ENCODE peak calls at places on chromosomes 5 and 9, in five cellular contexts. One of them, this sample, is unnamed.
A peak's percentile ranks its signal among the peaks of the same experiment; 100 is the strongest.

GRCh38 chr9:83154087-83154736 is 91.3 kb upstream of the RASEF start:
- DNase-seq in endothelial cell of umbilical vein: no peak
- DNase-seq in transverse colon: no peak
- DNase-seq in HL-60: no peak
- DNase-seq in H1: no peak
- DNase-seq in this sample: no peak

GRCh38 chr9:115046199-115046598 is 71.8 kb downstream of the TNC start:
- DNase-seq in endothelial cell of umbilical vein: no peak
- DNase-seq in HL-60: no peak
- DNase-seq in H1: no peak
- DNase-seq in transverse colon: no peak
- DNase-seq in this sample: no peak

GRCh38 chr9:21817176-21817575 is 14.7 kb downstream of the MTAP start:
- DNase-seq in HL-60: no peak
- DNase-seq in transverse colon: no peak
- DNase-seq in H1: no peak
- DNase-seq in endothelial cell of umbilical vein: no peak
- DNase-seq in this sample: no peak

GRCh38 chr5:96628406-96628805 is 33.8 kb upstream of the CAST start:
- DNase-seq in endothelial cell of umbilical vein: no peak
- DNase-seq in HL-60: no peak
- DNase-seq in H1: no peak
- DNase-seq in transverse colon: no peak
- DNase-seq in this sample: no peak

GRCh38 chr5:21615195-21615765 is 1237.9 kb downstream of the CDH12 start:
- DNase-seq in H1: no peak
- DNase-seq in transverse colon: no peak
- DNase-seq in HL-60: no peak
- DNase-seq in endothelial cell of umbilical vein: no peak
- DNase-seq in this sample: no peak

GRCh38 chr5:172885594-172886340 is 51.7 kb downstream of the ERGIC1 start:
- DNase-seq in transverse colon: no peak
- DNase-seq in H1: no peak
- DNase-seq in endothelial cell of umbilical vein: no peak
- DNase-seq in HL-60: no peak
- DNase-seq in this sample: no peak

GRCh38 chr5:93519737-93520136 is 61.3 kb downstream of the NR2F1-AS1 start:
- DNase-seq in transverse colon: no peak
- DNase-seq in H1: no peak
- DNase-seq in endothelial cell of umbilical vein: peak; percentile 32
- DNase-seq in HL-60: no peak
- DNase-seq in this sample: no peak

GRCh38 chr9:135329571-135330306 is 149.8 kb upstream of the PPP1R26 start:
- DNase-seq in transverse colon: no peak
- DNase-seq in endothelial cell of umbilical vein: no peak
- DNase-seq in H1: peak; percentile 64
- DNase-seq in HL-60: no peak
- DNase-seq in this sample: no peak

GRCh38 chr9:95077053-95077765 is 240.3 kb downstream of the FANCC start:
- DNase-seq in H1: no peak
- DNase-seq in endothelial cell of umbilical vein: no peak
- DNase-seq in transverse colon: no peak
- DNase-seq in HL-60: no peak
- DNase-seq in this sample: no peak

GRCh38 chr5:117425163-117425562 is 850.5 kb upstream of the SEMA6A start:
- DNase-seq in HL-60: no peak
- DNase-seq in endothelial cell of umbilical vein: no peak
- DNase-seq in H1: no peak
- DNase-seq in transverse colon: no peak
- DNase-seq in this sample: no peak

GRCh38 chr9:19232117-19232829 is 1.8 kb downstream of the DENND4C start:
- DNase-seq in H1: no peak
- DNase-seq in endothelial cell of umbilical vein: peak; percentile 61
- DNase-seq in HL-60: no peak
- DNase-seq in transverse colon: no peak
- DNase-seq in this sample: no peak

GRCh38 chr9:108444400-108445358 is 411.1 kb downstream of the ACTL7B start:
- DNase-seq in H1: no peak
- DNase-seq in HL-60: no peak
- DNase-seq in endothelial cell of umbilical vein: peak; percentile 89
- DNase-seq in transverse colon: no peak
- DNase-seq in this sample: no peak
- TF ChIP-seq POLR2AphosphoS5 in H1: no peak
- TF ChIP-seq POLR2AphosphoS5 in HL-60: no peak
- TF ChIP-seq POLR2AphosphoS5 in endothelial cell of umbilical vein: no peak
- TF ChIP-seq POLR2AphosphoS5 in transverse colon: peak; percentile 42
- TF ChIP-seq POLR2AphosphoS5 in this sample: no peak

GRCh38 chr5:75514323-75514722 is 2.6 kb downstream of the POLK start:
- DNase-seq in endothelial cell of umbilical vein: no peak
- DNase-seq in transverse colon: no peak
- DNase-seq in HL-60: no peak
- DNase-seq in H1: no peak
- DNase-seq in this sample: no peak
- H3K4me3 ChIP-seq in endothelial cell of umbilical vein: no peak overlapping the region
- H3K4me3 ChIP-seq in transverse colon: no peak overlapping the region
- H3K4me3 ChIP-seq in HL-60: no peak overlapping the region
- H3K4me3 ChIP-seq in H1: no peak overlapping the region
- H3K4me3 ChIP-seq in this sample: no peak overlapping the region

GRCh38 chr5:111075520-111075919 is 4.0 kb downstream of the TSLP start:
- DNase-seq in endothelial cell of umbilical vein: no peak
- DNase-seq in transverse colon: no peak
- DNase-seq in HL-60: no peak
- DNase-seq in H1: no peak
- DNase-seq in this sample: no peak

GRCh38 chr5:111070272-111071134 is 1.0 kb upstream of the TSLP start:
- DNase-seq in HL-60: no peak
- DNase-seq in transverse colon: no peak
- DNase-seq in H1: peak; percentile 74
- DNase-seq in endothelial cell of umbilical vein: peak; percentile 33
- DNase-seq in this sample: no peak

GRCh38 chr5:111074244-111074643 is 2.7 kb downstream of the TSLP start:
- DNase-seq in endothelial cell of umbilical vein: no peak
- DNase-seq in transverse colon: no peak
- DNase-seq in H1: no peak
- DNase-seq in HL-60: no peak
- DNase-seq in this sample: no peak

GRCh38 chr5:111071413-111071812 is at the start of gene TSLP:
- DNase-seq in transverse colon: no peak
- DNase-seq in HL-60: no peak
- DNase-seq in endothelial cell of umbilical vein: no peak
- DNase-seq in H1: no peak
- DNase-seq in this sample: no peak

DNA sequence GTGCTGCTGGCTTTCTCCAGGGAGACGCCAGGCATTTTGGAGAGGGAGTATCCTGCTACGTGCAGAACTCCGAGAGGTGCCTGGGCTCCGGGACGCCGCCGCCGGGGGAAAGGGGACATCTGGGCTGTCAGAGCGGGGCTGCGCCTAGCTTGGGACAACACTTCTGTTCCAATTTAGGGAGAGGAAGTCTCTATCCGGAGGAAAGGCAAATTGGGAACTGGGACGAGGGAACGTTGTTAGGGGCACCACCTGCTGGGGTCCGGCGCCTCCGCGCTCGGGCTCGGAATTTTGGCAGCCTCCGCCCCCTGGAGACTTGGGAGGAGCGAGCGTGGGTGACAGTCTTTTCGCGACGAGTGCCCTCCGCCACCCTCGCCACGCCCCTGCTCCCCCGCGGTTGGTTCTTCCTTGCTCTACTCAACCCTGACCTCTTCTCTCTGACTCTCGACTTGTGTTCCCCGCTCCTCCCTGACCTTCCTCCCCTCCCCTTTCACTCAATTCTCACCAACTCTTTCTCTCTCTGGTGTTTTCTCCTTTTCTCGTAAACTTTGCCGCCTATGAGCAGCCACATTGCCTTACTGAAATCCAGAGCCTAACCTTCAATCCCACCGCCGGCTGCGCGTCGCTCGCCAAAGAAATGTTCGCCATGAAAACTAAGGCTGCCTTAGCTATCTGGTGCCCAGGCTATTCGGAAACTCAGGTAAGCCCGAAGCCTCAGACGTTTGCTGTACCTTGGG is 1.6 kb downstream of the TSLP start:
- DNase-seq in endothelial cell of umbilical vein: no peak
- DNase-seq in HL-60: no peak
- DNase-seq in H1: peak; percentile 84
- DNase-seq in transverse colon: peak; percentile 61
- DNase-seq in this sample: no peak
- TF ChIP-seq POLR2AphosphoS5 in endothelial cell of umbilical vein: no peak
- TF ChIP-seq POLR2AphosphoS5 in HL-60: no peak
- TF ChIP-seq POLR2AphosphoS5 in H1: no peak
- TF ChIP-seq POLR2AphosphoS5 in transverse colon: no peak
- TF ChIP-seq POLR2AphosphoS5 in this sample: no peak

GRCh38 chr5:76701298-76701697 is 14.6 kb upstream of the F2R start:
- DNase-seq in H1: no peak
- DNase-seq in transverse colon: no peak
- DNase-seq in endothelial cell of umbilical vein: peak; percentile 45
- DNase-seq in HL-60: no peak
- DNase-seq in this sample: no peak
- H3K4me3 ChIP-seq in H1: no peak overlapping the region
- H3K4me3 ChIP-seq in transverse colon: no peak overlapping the region
- H3K4me3 ChIP-seq in endothelial cell of umbilical vein: no peak overlapping the region
- H3K4me3 ChIP-seq in HL-60: no peak overlapping the region
- H3K4me3 ChIP-seq in this sample: no peak overlapping the region

GRCh38 chr5:169805527-169805934 is 168.5 kb downstream of the DOCK2 start:
- DNase-seq in endothelial cell of umbilical vein: no peak
- DNase-seq in H1: no peak
- DNase-seq in transverse colon: no peak
- DNase-seq in HL-60: no peak
- DNase-seq in this sample: no peak
- TF ChIP-seq POLR2AphosphoS5 in endothelial cell of umbilical vein: no peak
- TF ChIP-seq POLR2AphosphoS5 in H1: no peak
- TF ChIP-seq POLR2AphosphoS5 in transverse colon: no peak
- TF ChIP-seq POLR2AphosphoS5 in HL-60: no peak
- TF ChIP-seq POLR2AphosphoS5 in this sample: no peak

GRCh38 chr9:119841005-119841404 is 471.8 kb upstream of the BRINP1 start:
- DNase-seq in transverse colon: no peak
- DNase-seq in H1: no peak
- DNase-seq in HL-60: no peak
- DNase-seq in endothelial cell of umbilical vein: no peak
- DNase-seq in this sample: no peak
- H3K4me3 ChIP-seq in transverse colon: no peak overlapping the region
- H3K4me3 ChIP-seq in H1: no peak overlapping the region
- H3K4me3 ChIP-seq in HL-60: no peak overlapping the region
- H3K4me3 ChIP-seq in endothelial cell of umbilical vein: no peak overlapping the region
- H3K4me3 ChIP-seq in this sample: no peak overlapping the region

GRCh38 chr5:34599471-34600117 is 56.5 kb upstream of the RAI14 start:
- DNase-seq in HL-60: no peak
- DNase-seq in H1: no peak
- DNase-seq in transverse colon: peak; percentile 19
- DNase-seq in endothelial cell of umbilical vein: no peak
- DNase-seq in this sample: no peak

GRCh38 chr5:34600118-34600493 is 56.0 kb upstream of the RAI14 start:
- DNase-seq in H1: no peak
- DNase-seq in HL-60: no peak
- DNase-seq in endothelial cell of umbilical vein: no peak
- DNase-seq in transverse colon: no peak
- DNase-seq in this sample: no peak

GRCh38 chr5:34597034-34597433 is 59.1 kb upstream of the RAI14 start:
- DNase-seq in transverse colon: no peak
- DNase-seq in H1: no peak
- DNase-seq in endothelial cell of umbilical vein: no peak
- DNase-seq in HL-60: no peak
- DNase-seq in this sample: no peak

GRCh38 chr5:34603378-34603777 is 52.8 kb upstream of the RAI14 start:
- DNase-seq in transverse colon: no peak
- DNase-seq in H1: no peak
- DNase-seq in endothelial cell of umbilical vein: no peak
- DNase-seq in HL-60: no peak
- DNase-seq in this sample: no peak

DNA sequence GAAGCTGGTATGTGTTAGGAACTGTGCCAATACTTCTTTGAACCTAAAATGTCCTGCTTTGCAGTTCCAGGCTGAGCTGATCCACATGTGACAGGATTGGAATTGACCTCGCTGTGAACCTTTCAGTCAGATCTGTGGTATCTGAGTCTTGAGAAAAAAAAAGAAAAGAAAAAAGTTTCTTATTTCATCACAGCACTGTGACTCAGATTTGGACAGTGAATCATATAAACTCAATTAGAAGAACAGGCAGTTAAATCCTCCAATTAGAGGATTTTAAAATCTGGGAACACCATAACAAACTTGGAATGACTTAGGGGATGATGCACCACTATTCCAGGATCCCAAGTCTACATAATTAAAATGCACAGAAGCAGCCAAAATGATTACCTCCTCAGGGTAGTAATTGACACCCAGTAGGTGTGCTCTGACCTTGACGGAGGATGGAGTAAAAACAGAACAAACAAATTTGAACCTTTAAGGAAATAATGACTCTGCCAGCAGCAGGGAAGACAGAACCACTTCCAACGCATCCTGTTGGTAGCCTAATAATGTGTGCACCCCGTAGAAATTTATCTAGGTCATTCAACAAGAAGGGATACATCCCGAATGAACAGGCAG is 57.8 kb upstream of the RAI14 start:
- DNase-seq in H1: no peak
- DNase-seq in HL-60: no peak
- DNase-seq in transverse colon: no peak
- DNase-seq in endothelial cell of umbilical vein: peak; percentile 90
- DNase-seq in this sample: peak; percentile 83
- TF ChIP-seq POLR2AphosphoS5 in H1: no peak
- TF ChIP-seq POLR2AphosphoS5 in HL-60: no peak
- TF ChIP-seq POLR2AphosphoS5 in transverse colon: no peak
- TF ChIP-seq POLR2AphosphoS5 in endothelial cell of umbilical vein: peak; percentile 45
- TF ChIP-seq POLR2AphosphoS5 in this sample: no peak

This sample was measured in Panc1.